ENCODE peak calls at places on chromosomes 11 and 22, in five cellular contexts. J, K, N, F and W are unnamed samples.

GRCh38 chr11:57458410-57459111 is 1.8 kb upstream of the RTN4RL2 start:
- DNase-seq in F (peak), K (peak), J (no peak), N (no peak), W (peak)

GRCh38 chr11:2424811-2425495 is 19.4 kb downstream of the TRPM5 start:
- DNase-seq in N (no peak), F (no peak), J (no peak), K (no peak), W (no peak)

GRCh38 chr11:134742956-134743808 is 331.1 kb upstream of the B3GAT1 start:
- DNase-seq in K (peak), J (no peak), F (peak), N (no peak), W (no peak)

GRCh38 chr11:6681949-6682348 is 1.2 kb downstream of the MRPL17 start:
- DNase-seq in F (no peak), K (peak), N (peak), J (no peak), W (peak)

GRCh38 chr22:45639747-45640102 is 31.9 kb upstream of the ATXN10 start:
- DNase-seq in J (no peak), N (no peak), K (no peak), F (no peak), W (no peak)

GRCh38 chr11:12281571-12282478 is 95.5 kb upstream of the PARVA start:
- DNase-seq in J (no peak), N (peak), F (peak), K (peak), W (peak)

GRCh38 chr11:11229691-11230090 is 123.4 kb downstream of the CSNK2A3 start:
- DNase-seq in K (no peak), J (no peak), N (no peak), F (no peak), W (no peak)

GRCh38 chr11:125591659-125592304 is 870 bp upstream of the STT3A start:
- DNase-seq in K (peak), N (peak), J (no peak), F (peak), W (peak)

GRCh38 chr11:35042265-35042664 is 96.7 kb upstream of the CD44 start:
- DNase-seq in N (no peak), J (no peak), F (no peak), K (no peak), W (no peak)

GRCh38 chr11:92594251-92594650 is 369.6 kb downstream of the FAT3 start:
- DNase-seq in N (no peak), K (no peak), F (no peak), J (no peak), W (no peak)

GRCh38 chr11:67366546-67366945 is 6.9 kb downstream of the CLCF1 start:
- DNase-seq in N (no peak), J (no peak), K (no peak), F (no peak), W (no peak)

GRCh38 chr22:44997060-44997459 is 12.7 kb downstream of the PHF21B start:
- DNase-seq in F (no peak), J (no peak), K (no peak), N (no peak), W (no peak)

GRCh38 chr11:43861141-43861540 is 19.5 kb upstream of the ALKBH3 start:
- DNase-seq in J (no peak), N (no peak), K (no peak), F (no peak), W (no peak)
- TF ChIP-seq CTCF in J (no peak), N (no peak), K (no peak), F (no peak), W (no peak)

GRCh38 chr11:102491969-102492368 is 38.6 kb downstream of the MMP7 start:
- DNase-seq in F (no peak), J (no peak), K (no peak), N (no peak), W (no peak)

GRCh38 chr11:102494216-102494615 is 36.3 kb downstream of the MMP7 start:
- DNase-seq in J (no peak), N (peak), K (no peak), F (no peak), W (no peak)

GRCh38 chr11:102493524-102493923 is 37.0 kb downstream of the MMP7 start:
- DNase-seq in N (no peak), K (no peak), J (no peak), F (no peak), W (no peak)

GRCh38 chr11:102497061-102497460 is 33.5 kb downstream of the MMP7 start:
- DNase-seq in F (no peak), N (peak), K (no peak), J (no peak), W (no peak)

GRCh38 chr11:102495161-102496042 is 35.1 kb downstream of the MMP7 start:
- DNase-seq in J (peak), F (peak), N (peak), K (peak), W (peak)
- TF ChIP-seq CTCF in J (peak), F (peak), N (peak), K (peak), W (peak)

DNA sequence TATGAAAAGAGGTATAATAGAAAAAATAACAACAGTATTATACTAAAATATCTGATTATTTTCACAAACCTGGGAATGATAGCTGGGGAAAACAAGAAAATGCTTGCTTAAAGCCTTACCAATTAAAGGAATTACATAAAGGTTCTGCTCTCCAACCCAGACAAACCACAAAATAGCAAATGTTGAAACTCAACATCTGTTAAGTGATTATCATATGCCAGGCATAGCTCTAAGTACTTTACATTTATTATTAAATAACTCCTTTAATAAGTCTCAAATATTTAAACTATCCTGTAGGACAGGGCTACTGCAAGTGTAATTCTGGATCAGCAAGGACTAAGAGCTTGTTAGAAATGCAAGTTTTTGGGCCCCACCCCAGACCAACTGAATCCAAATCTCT is 20.1 kb downstream of the OR10A6 start:
- DNase-seq in N (no peak), K (no peak), F (no peak), J (no peak), W (no peak)
- TF ChIP-seq CTCF in N (no peak), K (no peak), F (no peak), J (no peak), W (no peak)

GRCh38 chr22:22374163-22374562 is 129.6 kb downstream of the VPREB1 start:
- DNase-seq in J (no peak), N (no peak), K (no peak), F (no peak), W (no peak)
- TF ChIP-seq CTCF in J (no peak), N (no peak), K (no peak), F (no peak), W (no peak)

GRCh38 chr22:20145206-20145831 is 5.5 kb downstream of the CCDC188 start:
- DNase-seq in N (no peak), J (no peak), K (no peak), F (no peak), W (no peak)
- TF ChIP-seq CTCF in N (no peak), J (no peak), K (no peak), F (no peak), W (no peak)

GRCh38 chr11:74534216-74534615 is 40.7 kb upstream of the LIPT2 start:
- DNase-seq in N (no peak), F (no peak), K (no peak), J (no peak), W (no peak)
- TF ChIP-seq CTCF in N (no peak), F (no peak), K (no peak), J (no peak), W (no peak)

GRCh38 chr11:131246156-131246555 is 124.3 kb upstream of the NTM start:
- DNase-seq in K (no peak), N (no peak), J (no peak), F (no peak), W (no peak)

GRCh38 chr11:131242616-131243015 is 127.8 kb upstream of the NTM start:
- DNase-seq in J (no peak), F (no peak), K (no peak), N (no peak), W (no peak)

GRCh38 chr11:131248588-131248987 is 121.8 kb upstream of the NTM start:
- DNase-seq in J (no peak), N (peak), K (no peak), F (no peak), W (no peak)

GRCh38 chr11:131246589-131247164 is 123.7 kb upstream of the NTM start:
- DNase-seq in J (no peak), F (no peak), K (peak), N (no peak), W (peak)
- TF ChIP-seq CTCF in J (no peak), F (peak), K (peak), N (peak), W (peak)

GRCh38 chr11:109862808-109863207 is 230.4 kb upstream of the ZC3H12C start:
- DNase-seq in N (no peak), J (no peak), F (no peak), K (no peak), W (no peak)

GRCh38 chr11:109867784-109868183 is 225.4 kb upstream of the ZC3H12C start:
- DNase-seq in K (no peak), N (no peak), J (no peak), F (no peak), W (no peak)

GRCh38 chr11:109864161-109864661 is 229.0 kb upstream of the ZC3H12C start:
- DNase-seq in K (peak), F (no peak), J (no peak), N (no peak), W (no peak)

GRCh38 chr11:109864834-109865557 is 228.2 kb upstream of the ZC3H12C start:
- DNase-seq in K (peak), J (peak), N (peak), F (no peak), W (no peak)

DNA sequence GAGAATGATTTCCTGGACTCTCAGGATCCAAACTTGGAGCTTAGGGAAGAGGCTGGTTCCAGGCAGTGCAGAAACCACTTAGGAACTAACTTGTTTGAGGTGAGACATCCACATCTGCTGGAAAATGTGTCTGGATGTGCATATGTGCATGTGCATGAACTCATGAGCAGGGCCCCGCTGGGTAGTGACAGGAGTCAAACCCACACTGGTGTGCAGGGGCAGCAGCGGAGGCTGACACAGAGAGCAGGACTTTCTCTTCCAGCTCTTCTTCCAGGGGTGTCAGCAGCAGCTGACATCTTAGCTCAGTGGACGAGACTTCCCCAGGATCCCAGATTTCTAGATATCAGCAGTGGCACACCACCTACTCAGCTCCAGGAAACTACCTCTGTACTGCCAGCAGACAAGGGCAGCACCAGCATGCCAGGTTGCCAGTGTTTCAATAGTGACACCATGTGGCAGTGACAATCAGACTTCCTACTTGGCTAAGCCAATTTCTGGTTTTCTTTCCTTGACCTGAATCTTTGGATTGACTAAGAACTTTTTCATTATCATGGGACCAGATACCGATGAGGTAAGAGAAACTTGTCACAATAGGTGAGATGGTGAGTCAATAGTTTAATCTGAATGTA is 227.5 kb upstream of the ZC3H12C start:
- DNase-seq in K (no peak), N (no peak), F (no peak), J (no peak), W (peak)
- TF ChIP-seq CTCF in K (no peak), N (no peak), F (no peak), J (no peak), W (peak)

DNA sequence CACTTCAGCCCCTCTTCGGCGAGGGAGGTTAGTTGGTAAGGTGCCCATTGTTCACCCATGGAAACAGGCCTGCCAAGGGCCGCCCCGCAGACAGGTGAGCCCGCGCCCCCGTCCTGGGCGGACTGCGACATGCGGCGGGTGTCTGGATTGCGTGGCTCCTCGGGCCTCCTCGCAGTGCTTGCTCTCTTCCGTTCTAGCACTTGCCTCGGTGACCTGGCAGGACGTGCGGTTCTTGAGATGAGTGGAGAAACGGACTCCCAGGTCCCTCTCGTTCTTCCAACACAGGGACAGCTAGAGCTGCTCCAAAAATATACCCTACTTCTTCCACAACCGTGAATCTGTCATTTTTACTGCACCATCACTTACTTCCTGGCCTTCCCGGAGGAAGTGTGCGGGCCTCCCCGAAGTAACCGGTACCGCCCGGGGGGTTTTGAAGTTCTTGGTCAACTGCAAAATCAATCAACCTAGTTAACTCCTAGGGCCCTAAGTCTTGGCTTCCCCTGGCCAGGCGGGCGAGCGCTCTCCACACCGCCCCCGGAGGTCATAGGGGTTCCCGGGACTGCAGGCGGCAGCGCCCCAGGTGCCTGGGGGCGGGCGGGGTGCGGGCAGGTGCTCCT is 745 bp upstream of the ZBTB44 start:
- DNase-seq in J (no peak), K (no peak), N (no peak), F (peak), W (no peak)
- TF ChIP-seq CTCF in J (no peak), K (no peak), N (no peak), F (no peak), W (no peak)

DNA sequence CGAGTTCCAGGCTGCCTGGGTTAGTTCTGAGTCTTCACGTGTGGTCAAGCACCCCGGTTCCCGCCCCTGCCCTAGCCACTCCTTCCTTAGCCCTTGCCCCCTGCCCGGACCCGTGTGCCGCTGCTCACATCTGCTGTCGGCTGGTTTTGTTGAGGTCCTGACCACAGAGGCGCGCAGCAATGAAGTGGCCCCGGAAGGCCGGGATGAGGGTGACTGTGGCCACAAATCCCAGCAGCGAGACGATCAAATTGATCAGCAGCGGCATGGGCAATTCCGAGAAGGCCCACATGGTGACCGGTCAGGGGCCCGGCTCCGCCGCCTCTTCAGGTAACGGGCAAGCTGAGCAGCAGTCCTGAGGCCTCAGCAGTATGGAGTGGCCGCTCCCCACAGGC is 290 bp downstream of the DPAGT1 start:
- DNase-seq in J (no peak), K (no peak), F (no peak), N (no peak), W (no peak)
- TF ChIP-seq CTCF in J (no peak), K (no peak), F (no peak), N (peak), W (no peak)